ENCODE peak calls at places on chromosomes 7 and 10, in five cellular contexts. J is central memory CD4-positive, alpha-beta T cell; A is amniotic epithelial cell; N is Right ventricle myocardium superior; T is RCC 7860. E is an unnamed sample.

GRCh38 chr7:142833174-142834027 is 21.5 kb upstream of the EPHB6 start:
- DNase-seq in J (no peak), A (no peak), N (no peak), T (no peak), E (no peak)

GRCh38 chr7:128962837-128963236 is 25.1 kb downstream of the IRF5 start:
- DNase-seq in J (no peak), A (peak), N (no peak), T (no peak), E (no peak)

GRCh38 chr10:15863733-15864132 is 3.4 kb upstream of the MINDY3 start:
- DNase-seq in J (no peak), A (no peak), N (no peak), T (no peak), E (no peak)

GRCh38 chr7:141369422-141369821 is 181.8 kb upstream of the AGK start:
- DNase-seq in J (no peak), A (no peak), N (peak), T (no peak), E (no peak)

GRCh38 chr7:4739528-4739992 is 35.9 kb upstream of the AP5Z1 start:
- DNase-seq in J (peak), A (peak), N (peak), T (peak), E (no peak)

GRCh38 chr7:18421297-18422004 is 74.1 kb upstream of the HDAC9 start:
- DNase-seq in J (no peak), A (peak), N (no peak), T (no peak), E (no peak)

GRCh38 chr10:1177936-1178335 is 121.8 kb downstream of the WDR37 start:
- DNase-seq in J (no peak), A (no peak), N (no peak), T (no peak), E (no peak)

GRCh38 chr10:61835069-61835908 is 66.2 kb upstream of the ARID5B start:
- DNase-seq in J (peak), A (peak), N (no peak), T (peak), E (peak)

GRCh38 chr10:50545846-50546245 is 77.9 kb downstream of the SGMS1 start:
- DNase-seq in J (no peak), A (peak), N (no peak), T (no peak), E (no peak)

GRCh38 chr7:106060394-106060920 is 51.7 kb downstream of the SYPL1 start:
- DNase-seq in J (no peak), A (no peak), N (no peak), T (no peak), E (no peak)

GRCh38 chr7:55499591-55499990 is 72.7 kb downstream of the VOPP1 start:
- DNase-seq in J (no peak), A (no peak), N (no peak), T (no peak), E (no peak)

GRCh38 chr7:55438765-55439525 is 73.8 kb downstream of the LANCL2 start:
- DNase-seq in J (no peak), A (no peak), N (peak), T (no peak), E (peak)

GRCh38 chr10:122864901-122865300 is 14.5 kb downstream of the FAM24B start:
- DNase-seq in J (no peak), A (peak), N (no peak), T (no peak), E (no peak)

GRCh38 chr7:52355059-52355458 is 680.4 kb upstream of the POM121L12 start:
- DNase-seq in J (no peak), A (no peak), N (no peak), T (no peak), E (no peak)

GRCh38 chr10:88926484-88927249 is 25.9 kb downstream of the ACTA2 start:
- DNase-seq in J (no peak), A (peak), N (no peak), T (no peak), E (no peak)